ENCODE peak calls at places on chromosomes 4 and X, in seven cellular contexts. C is PC-3, N is spleen, D is prostate gland, E is fibroblast of lung, X is uterus, R is fibroblast of the aortic adventitia. F is an unnamed sample.

GRCh38 chr4:7183780-7184460 is 8.4 kb upstream of the SORCS2 start:
- DNase-seq in C (no peak), N (no peak), D (no peak), E (no peak), X (peak; percentile 2), R (no peak), F (no peak)

GRCh38 chr4:3021627-3022026 is 52.7 kb downstream of the HTT-AS start:
- DNase-seq in C (no peak), N (peak; percentile 42), D (no peak), E (no peak), X (no peak), R (no peak), F (no peak)

GRCh38 chrX:15686818-15687685 is 22.4 kb upstream of the CLTRN start:
- DNase-seq in C (peak; percentile 81), N (no peak), D (peak; percentile 41), E (peak; percentile 57), X (peak; percentile 31), R (peak; percentile 70), F (peak; percentile 68)

GRCh38 chrX:136192839-136193414 is 45.6 kb downstream of the FHL1 start:
- DNase-seq in C (peak; percentile 35), N (no peak), D (no peak), E (no peak), X (no peak), R (peak; percentile 86), F (peak; percentile 76)

GRCh38 chr4:15656038-15656470 is 897 bp upstream of the FBXL5 start:
- DNase-seq in C (no peak), N (no peak), D (no peak), E (no peak), X (no peak), R (peak; percentile 41), F (peak; percentile 48)

GRCh38 chr4:4659871-4660651 is 118.2 kb upstream of the STX18 start:
- DNase-seq in C (peak; percentile 81), N (no peak), D (no peak), E (peak; percentile 88), X (peak; percentile 36), R (peak; percentile 89), F (peak; percentile 94)

GRCh38 chr4:16627999-16628398 is 270.4 kb downstream of the LDB2 start:
- DNase-seq in C (peak; percentile 90), N (no peak), D (no peak), E (peak; percentile 92), X (no peak), R (peak; percentile 98), F (peak; percentile 96)

GRCh38 chr4:151641167-151641566 is 119.6 kb downstream of the GATB start:
- DNase-seq in C (peak; percentile 33), N (no peak), D (no peak), E (peak; percentile 18), X (no peak), R (peak; percentile 56), F (peak; percentile 74)

GRCh38 chr4:48960988-48961635 is 25.0 kb upstream of the CWH43 start:
- DNase-seq in C (no peak), N (no peak), D (no peak), E (no peak), X (no peak), R (no peak), F (no peak)

GRCh38 chrX:48025561-48025960 is 18.8 kb downstream of the SPACA5 start:
- DNase-seq in C (peak; percentile 80), N (no peak), D (peak; percentile 22), E (peak; percentile 74), X (no peak), R (peak; percentile 72), F (peak; percentile 70)

GRCh38 chr4:128560754-128561495 is 248.6 kb upstream of the JADE1 start:
- DNase-seq in C (no peak), N (no peak), D (no peak), E (no peak), X (no peak), R (no peak), F (no peak)

GRCh38 chr4:142844782-142845181 is 1.3 kb downstream of the INPP4B start:
- DNase-seq in C (peak; percentile 31), N (no peak), D (no peak), E (no peak), X (no peak), R (no peak), F (no peak)

GRCh38 chr4:140137654-140138053 is 16.3 kb downstream of the MAML3 start:
- DNase-seq in C (peak; percentile 19), N (no peak), D (peak; percentile 17), E (peak; percentile 47), X (no peak), R (no peak), F (peak; percentile 15)

GRCh38 chrX:40047485-40047884 is 50.3 kb downstream of the BCOR start:
- DNase-seq in C (no peak), N (no peak), D (no peak), E (no peak), X (no peak), R (no peak), F (no peak)

DNA sequence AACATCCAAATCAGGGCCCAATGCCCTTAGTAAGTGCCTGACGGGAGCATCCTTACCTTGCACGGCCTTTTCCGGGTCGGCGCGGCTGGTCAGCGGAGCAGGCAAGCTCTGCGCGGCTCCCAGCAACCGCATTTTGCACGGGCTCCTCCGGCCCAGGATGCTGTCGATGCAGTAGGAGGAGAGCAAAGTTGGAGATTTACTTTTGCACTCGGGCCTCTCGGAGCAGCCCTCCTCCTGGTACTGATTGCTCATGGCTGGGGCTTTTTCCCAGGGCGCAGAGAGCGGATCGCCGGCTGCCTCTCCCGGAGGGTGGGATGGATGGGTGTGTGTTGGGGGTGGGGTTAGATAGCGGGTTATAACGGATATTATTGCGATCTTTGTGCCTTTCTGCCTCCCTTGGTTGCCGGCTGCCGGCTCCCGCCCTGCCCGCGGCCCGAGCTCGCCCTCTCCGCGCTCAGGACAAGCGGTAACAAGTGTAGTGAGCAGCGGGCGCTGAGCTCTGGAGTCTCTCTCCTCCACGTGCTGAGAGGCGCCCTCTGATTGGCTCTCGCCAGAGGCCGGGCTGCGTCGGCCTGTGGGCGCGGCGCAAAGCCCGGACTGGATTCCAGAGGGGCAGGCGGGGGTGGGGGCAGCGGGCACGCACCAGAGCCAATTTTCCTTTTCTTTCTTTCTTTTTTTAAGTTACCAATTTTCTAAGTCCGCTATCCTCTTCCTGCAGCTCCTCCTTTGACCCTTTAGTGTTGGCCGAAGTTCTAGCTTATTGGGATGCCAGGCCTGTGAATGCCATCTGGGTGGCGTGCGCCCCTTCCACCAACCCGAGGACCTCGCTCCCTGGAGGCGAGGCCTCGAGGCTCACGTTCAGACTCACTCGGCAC is at the start of gene ARX:
- DNase-seq in C (no peak), N (no peak), D (no peak), E (peak; percentile 61), X (no peak), R (peak; percentile 43), F (peak; percentile 44)
- H3K4me3 ChIP-seq in C (no peak within 1 kb of the TSS), N (no peak within 1 kb of the TSS), D (no peak within 1 kb of the TSS), E (no peak within 1 kb of the TSS), X (peak within 1 kb of the TSS; percentile 34), R (no peak within 1 kb of the TSS), F (no peak within 1 kb of the TSS)

DNA sequence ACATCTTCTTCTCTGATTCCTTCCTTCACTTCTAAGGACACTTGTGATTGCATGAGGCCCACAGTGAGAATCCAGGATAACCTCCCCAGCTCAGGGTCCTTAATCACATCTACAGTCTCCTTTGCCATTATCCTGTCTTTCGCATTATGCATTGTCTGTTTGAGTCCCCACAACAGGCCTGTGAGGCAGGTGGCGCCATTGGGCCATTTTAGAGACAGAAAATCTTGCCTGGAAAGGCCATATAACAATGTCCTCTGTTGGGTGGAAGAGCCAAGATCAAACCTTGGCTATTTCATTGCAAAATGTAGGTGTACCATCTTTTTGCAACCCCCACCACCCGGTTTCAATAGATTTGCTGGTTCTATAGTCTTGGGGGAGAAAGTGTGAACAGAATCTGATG is 11.8 kb upstream of the DCUN1D4 start:
- DNase-seq in C (peak; percentile 82), N (peak; percentile 80), D (peak; percentile 46), E (peak; percentile 59), X (peak; percentile 64), R (peak; percentile 66), F (peak; percentile 55)
- TF ChIP-seq CTCF in C (peak; percentile 95), N (peak; percentile 68), D (peak; percentile 58), E (peak; percentile 84), X (peak; percentile 61), R (peak; percentile 77), F (peak; percentile 74)

GRCh38 chr4:68291256-68291655 is 45.8 kb upstream of the TMPRSS11B start:
- DNase-seq in C (no peak), N (no peak), D (no peak), E (no peak), X (no peak), R (no peak), F (no peak)

GRCh38 chr4:68283714-68284113 is 38.2 kb upstream of the TMPRSS11B start:
- DNase-seq in C (peak; percentile 60), N (no peak), D (no peak), E (no peak), X (no peak), R (no peak), F (no peak)

GRCh38 chr4:68283095-68283494 is 37.6 kb upstream of the TMPRSS11B start:
- DNase-seq in C (no peak), N (no peak), D (no peak), E (no peak), X (no peak), R (no peak), F (no peak)

GRCh38 chr4:68288046-68288740 is 42.7 kb upstream of the TMPRSS11B start:
- DNase-seq in C (no peak), N (no peak), D (no peak), E (no peak), X (no peak), R (no peak), F (no peak)
- H3K4me3 ChIP-seq in C (peak overlapping the region; percentile 34), N (no peak overlapping the region), D (no peak overlapping the region), E (no peak overlapping the region), X (no peak overlapping the region), R (no peak overlapping the region), F (no peak overlapping the region)

GRCh38 chr4:118742050-118742449 is 56.9 kb downstream of the METTL14 start:
- DNase-seq in C (no peak), N (no peak), D (no peak), E (no peak), X (no peak), R (no peak), F (peak; percentile 43)

GRCh38 chr4:118741456-118741855 is 56.3 kb downstream of the METTL14 start:
- DNase-seq in C (no peak), N (no peak), D (no peak), E (peak; percentile 39), X (no peak), R (peak; percentile 33), F (peak; percentile 48)

GRCh38 chr4:118738090-118738489 is 52.9 kb downstream of the METTL14 start:
- DNase-seq in C (no peak), N (no peak), D (no peak), E (no peak), X (no peak), R (no peak), F (no peak)

GRCh38 chr4:118738999-118739690 is 54.0 kb downstream of the METTL14 start:
- DNase-seq in C (no peak), N (no peak), D (no peak), E (no peak), X (no peak), R (no peak), F (no peak)

GRCh38 chr4:118740869-118741268 is 55.7 kb downstream of the METTL14 start:
- DNase-seq in C (peak; percentile 36), N (no peak), D (no peak), E (peak; percentile 66), X (no peak), R (peak; percentile 60), F (peak; percentile 45)
- TF ChIP-seq CTCF in C (peak; percentile 47), N (peak; percentile 45), D (peak; percentile 66), E (no peak), X (peak; percentile 58), R (no peak), F (peak; percentile 31)